ENCODE peak calls at places on chromosomes 4 and X, in eight cellular contexts. One of them, this sample, is unnamed.
A peak's percentile ranks its signal among the peaks of the same experiment; 100 is the strongest.

GRCh38 chrX:118978451-118978850 is 4.0 kb downstream of the LONRF3 start:
- DNase-seq in HTR-8/SVneo: no peak
- DNase-seq in MCF 10A: peak; percentile 1
- DNase-seq in stimulated activated CD8-positive, alpha-beta memory T cell treated with anti-CD3 and anti-CD28 coated beads, Interleukin-7, amount 100 ng/mL, for 24 hours: no peak
- DNase-seq in endothelial cell: no peak
- DNase-seq in activated CD4-positive, alpha-beta memory T cell treated with anti-CD3 and anti-CD28 coated beads, Interleukin-2, amount 10 ng/mL, durations not matched to agents 7 days and 5 days: no peak
- DNase-seq in colonic mucosa: no peak
- DNase-seq in GM03348: no peak
- DNase-seq in this sample: no peak

GRCh38 chrX:40496728-40497127 is 84.0 kb upstream of the ATP6AP2 start:
- DNase-seq in activated CD4-positive, alpha-beta memory T cell treated with anti-CD3 and anti-CD28 coated beads, Interleukin-2, amount 10 ng/mL, durations not matched to agents 7 days and 5 days: no peak
- DNase-seq in GM03348: peak; percentile 16
- DNase-seq in HTR-8/SVneo: no peak
- DNase-seq in endothelial cell: peak; percentile 18
- DNase-seq in stimulated activated CD8-positive, alpha-beta memory T cell treated with anti-CD3 and anti-CD28 coated beads, Interleukin-7, amount 100 ng/mL, for 24 hours: no peak
- DNase-seq in colonic mucosa: no peak
- DNase-seq in MCF 10A: no peak
- DNase-seq in this sample: no peak

GRCh38 chr4:87304659-87305277 is 17.9 kb downstream of the HSD17B13 start:
- DNase-seq in colonic mucosa: no peak
- DNase-seq in stimulated activated CD8-positive, alpha-beta memory T cell treated with anti-CD3 and anti-CD28 coated beads, Interleukin-7, amount 100 ng/mL, for 24 hours: no peak
- DNase-seq in GM03348: no peak
- DNase-seq in endothelial cell: no peak
- DNase-seq in HTR-8/SVneo: peak; percentile 21
- DNase-seq in activated CD4-positive, alpha-beta memory T cell treated with anti-CD3 and anti-CD28 coated beads, Interleukin-2, amount 10 ng/mL, durations not matched to agents 7 days and 5 days: no peak
- DNase-seq in MCF 10A: peak; percentile 11
- DNase-seq in this sample: no peak

GRCh38 chrX:40243699-40244098 is 145.9 kb upstream of the BCOR start:
- DNase-seq in GM03348: no peak
- DNase-seq in MCF 10A: no peak
- DNase-seq in colonic mucosa: no peak
- DNase-seq in endothelial cell: no peak
- DNase-seq in activated CD4-positive, alpha-beta memory T cell treated with anti-CD3 and anti-CD28 coated beads, Interleukin-2, amount 10 ng/mL, durations not matched to agents 7 days and 5 days: no peak
- DNase-seq in HTR-8/SVneo: no peak
- DNase-seq in stimulated activated CD8-positive, alpha-beta memory T cell treated with anti-CD3 and anti-CD28 coated beads, Interleukin-7, amount 100 ng/mL, for 24 hours: no peak
- DNase-seq in this sample: no peak

GRCh38 chrX:152575331-152575730 is 62.4 kb upstream of the GABRQ start:
- DNase-seq in endothelial cell: no peak
- DNase-seq in colonic mucosa: no peak
- DNase-seq in MCF 10A: peak; percentile 60
- DNase-seq in activated CD4-positive, alpha-beta memory T cell treated with anti-CD3 and anti-CD28 coated beads, Interleukin-2, amount 10 ng/mL, durations not matched to agents 7 days and 5 days: no peak
- DNase-seq in stimulated activated CD8-positive, alpha-beta memory T cell treated with anti-CD3 and anti-CD28 coated beads, Interleukin-7, amount 100 ng/mL, for 24 hours: no peak
- DNase-seq in GM03348: no peak
- DNase-seq in HTR-8/SVneo: no peak
- DNase-seq in this sample: no peak

GRCh38 chr4:108181704-108182103 is 13.0 kb upstream of the LEF1 start:
- DNase-seq in MCF 10A: no peak
- DNase-seq in colonic mucosa: no peak
- DNase-seq in activated CD4-positive, alpha-beta memory T cell treated with anti-CD3 and anti-CD28 coated beads, Interleukin-2, amount 10 ng/mL, durations not matched to agents 7 days and 5 days: no peak
- DNase-seq in GM03348: no peak
- DNase-seq in stimulated activated CD8-positive, alpha-beta memory T cell treated with anti-CD3 and anti-CD28 coated beads, Interleukin-7, amount 100 ng/mL, for 24 hours: no peak
- DNase-seq in endothelial cell: no peak
- DNase-seq in HTR-8/SVneo: no peak
- DNase-seq in this sample: no peak

GRCh38 chr4:174663254-174663653 is 141.0 kb upstream of the HPGD start:
- DNase-seq in stimulated activated CD8-positive, alpha-beta memory T cell treated with anti-CD3 and anti-CD28 coated beads, Interleukin-7, amount 100 ng/mL, for 24 hours: no peak
- DNase-seq in GM03348: peak; percentile 30
- DNase-seq in endothelial cell: no peak
- DNase-seq in MCF 10A: peak; percentile 25
- DNase-seq in HTR-8/SVneo: no peak
- DNase-seq in activated CD4-positive, alpha-beta memory T cell treated with anti-CD3 and anti-CD28 coated beads, Interleukin-2, amount 10 ng/mL, durations not matched to agents 7 days and 5 days: no peak
- DNase-seq in colonic mucosa: no peak
- DNase-seq in this sample: no peak

GRCh38 chr4:158243071-158243470 is 32.8 kb downstream of the TMEM144 start:
- DNase-seq in endothelial cell: no peak
- DNase-seq in HTR-8/SVneo: no peak
- DNase-seq in activated CD4-positive, alpha-beta memory T cell treated with anti-CD3 and anti-CD28 coated beads, Interleukin-2, amount 10 ng/mL, durations not matched to agents 7 days and 5 days: no peak
- DNase-seq in colonic mucosa: no peak
- DNase-seq in stimulated activated CD8-positive, alpha-beta memory T cell treated with anti-CD3 and anti-CD28 coated beads, Interleukin-7, amount 100 ng/mL, for 24 hours: no peak
- DNase-seq in MCF 10A: no peak
- DNase-seq in GM03348: no peak
- DNase-seq in this sample: no peak

GRCh38 chr4:101285985-101286384 is 61.3 kb downstream of the PPP3CA start:
- DNase-seq in GM03348: no peak
- DNase-seq in colonic mucosa: no peak
- DNase-seq in stimulated activated CD8-positive, alpha-beta memory T cell treated with anti-CD3 and anti-CD28 coated beads, Interleukin-7, amount 100 ng/mL, for 24 hours: no peak
- DNase-seq in MCF 10A: no peak
- DNase-seq in HTR-8/SVneo: no peak
- DNase-seq in endothelial cell: no peak
- DNase-seq in activated CD4-positive, alpha-beta memory T cell treated with anti-CD3 and anti-CD28 coated beads, Interleukin-2, amount 10 ng/mL, durations not matched to agents 7 days and 5 days: no peak
- DNase-seq in this sample: no peak

GRCh38 chr4:113689394-113689793 is 72.1 kb downstream of the CAMK2D start:
- DNase-seq in activated CD4-positive, alpha-beta memory T cell treated with anti-CD3 and anti-CD28 coated beads, Interleukin-2, amount 10 ng/mL, durations not matched to agents 7 days and 5 days: no peak
- DNase-seq in colonic mucosa: no peak
- DNase-seq in endothelial cell: no peak
- DNase-seq in HTR-8/SVneo: no peak
- DNase-seq in GM03348: no peak
- DNase-seq in MCF 10A: no peak
- DNase-seq in stimulated activated CD8-positive, alpha-beta memory T cell treated with anti-CD3 and anti-CD28 coated beads, Interleukin-7, amount 100 ng/mL, for 24 hours: no peak
- DNase-seq in this sample: no peak

GRCh38 chrX:110133735-110134370 is 130.9 kb downstream of the TMEM164 start:
- DNase-seq in MCF 10A: no peak
- DNase-seq in stimulated activated CD8-positive, alpha-beta memory T cell treated with anti-CD3 and anti-CD28 coated beads, Interleukin-7, amount 100 ng/mL, for 24 hours: no peak
- DNase-seq in colonic mucosa: peak; percentile 23
- DNase-seq in HTR-8/SVneo: no peak
- DNase-seq in endothelial cell: no peak
- DNase-seq in GM03348: no peak
- DNase-seq in activated CD4-positive, alpha-beta memory T cell treated with anti-CD3 and anti-CD28 coated beads, Interleukin-2, amount 10 ng/mL, durations not matched to agents 7 days and 5 days: no peak
- DNase-seq in this sample: no peak

GRCh38 chr4:147311956-147312355 is 168.9 kb upstream of the EDNRA start:
- DNase-seq in MCF 10A: no peak
- DNase-seq in endothelial cell: no peak
- DNase-seq in GM03348: no peak
- DNase-seq in colonic mucosa: no peak
- DNase-seq in HTR-8/SVneo: no peak
- DNase-seq in activated CD4-positive, alpha-beta memory T cell treated with anti-CD3 and anti-CD28 coated beads, Interleukin-2, amount 10 ng/mL, durations not matched to agents 7 days and 5 days: no peak
- DNase-seq in stimulated activated CD8-positive, alpha-beta memory T cell treated with anti-CD3 and anti-CD28 coated beads, Interleukin-7, amount 100 ng/mL, for 24 hours: no peak
- DNase-seq in this sample: no peak

GRCh38 chrX:49000640-49001039 is 1.4 kb downstream of the GRIPAP1 start:
- DNase-seq in HTR-8/SVneo: no peak
- DNase-seq in activated CD4-positive, alpha-beta memory T cell treated with anti-CD3 and anti-CD28 coated beads, Interleukin-2, amount 10 ng/mL, durations not matched to agents 7 days and 5 days: no peak
- DNase-seq in colonic mucosa: no peak
- DNase-seq in endothelial cell: no peak
- DNase-seq in stimulated activated CD8-positive, alpha-beta memory T cell treated with anti-CD3 and anti-CD28 coated beads, Interleukin-7, amount 100 ng/mL, for 24 hours: no peak
- DNase-seq in GM03348: no peak
- DNase-seq in MCF 10A: no peak
- DNase-seq in this sample: no peak

GRCh38 chrX:17818729-17819128 is 42.4 kb downstream of the RAI2 start:
- DNase-seq in MCF 10A: no peak
- DNase-seq in endothelial cell: no peak
- DNase-seq in GM03348: no peak
- DNase-seq in HTR-8/SVneo: no peak
- DNase-seq in stimulated activated CD8-positive, alpha-beta memory T cell treated with anti-CD3 and anti-CD28 coated beads, Interleukin-7, amount 100 ng/mL, for 24 hours: no peak
- DNase-seq in colonic mucosa: no peak
- DNase-seq in activated CD4-positive, alpha-beta memory T cell treated with anti-CD3 and anti-CD28 coated beads, Interleukin-2, amount 10 ng/mL, durations not matched to agents 7 days and 5 days: no peak
- DNase-seq in this sample: no peak

GRCh38 chrX:11266329-11266830 is 26.8 kb upstream of the AMELX start:
- DNase-seq in GM03348: no peak
- DNase-seq in activated CD4-positive, alpha-beta memory T cell treated with anti-CD3 and anti-CD28 coated beads, Interleukin-2, amount 10 ng/mL, durations not matched to agents 7 days and 5 days: no peak
- DNase-seq in endothelial cell: no peak
- DNase-seq in MCF 10A: no peak
- DNase-seq in colonic mucosa: no peak
- DNase-seq in stimulated activated CD8-positive, alpha-beta memory T cell treated with anti-CD3 and anti-CD28 coated beads, Interleukin-7, amount 100 ng/mL, for 24 hours: no peak
- DNase-seq in HTR-8/SVneo: no peak
- DNase-seq in this sample: no peak

GRCh38 chrX:105608745-105609144 is 213.6 kb upstream of the NRK start:
- DNase-seq in colonic mucosa: no peak
- DNase-seq in HTR-8/SVneo: no peak
- DNase-seq in activated CD4-positive, alpha-beta memory T cell treated with anti-CD3 and anti-CD28 coated beads, Interleukin-2, amount 10 ng/mL, durations not matched to agents 7 days and 5 days: no peak
- DNase-seq in endothelial cell: no peak
- DNase-seq in stimulated activated CD8-positive, alpha-beta memory T cell treated with anti-CD3 and anti-CD28 coated beads, Interleukin-7, amount 100 ng/mL, for 24 hours: no peak
- DNase-seq in GM03348: no peak
- DNase-seq in MCF 10A: peak; percentile 30
- DNase-seq in this sample: no peak

GRCh38 chr4:70564033-70564432 is 28.0 kb upstream of the AMBN start:
- DNase-seq in HTR-8/SVneo: no peak
- DNase-seq in GM03348: no peak
- DNase-seq in MCF 10A: no peak
- DNase-seq in activated CD4-positive, alpha-beta memory T cell treated with anti-CD3 and anti-CD28 coated beads, Interleukin-2, amount 10 ng/mL, durations not matched to agents 7 days and 5 days: no peak
- DNase-seq in colonic mucosa: no peak
- DNase-seq in stimulated activated CD8-positive, alpha-beta memory T cell treated with anti-CD3 and anti-CD28 coated beads, Interleukin-7, amount 100 ng/mL, for 24 hours: no peak
- DNase-seq in endothelial cell: no peak
- DNase-seq in this sample: no peak